ENCODE peak calls at places on chromosomes 11 and 22, in five cellular contexts. M, L, C, X and A are unnamed samples.

GRCh38 chr22:17578129-17578754 is 14.9 kb downstream of the SLC25A18 start:
- DNase-seq in M (peak; percentile 60), L (peak; percentile 77), C (peak; percentile 37), X (peak; percentile 69), A (no peak)

GRCh38 chr22:38755155-38755910 is 465 bp downstream of the SUN2 start:
- DNase-seq in M (peak; percentile 86), L (peak; percentile 99), C (peak; percentile 99), X (peak; percentile 95), A (no peak)

GRCh38 chr22:28609921-28610320 is 69.7 kb downstream of the TTC28 start:
- DNase-seq in M (no peak), L (no peak), C (no peak), X (no peak), A (no peak)

GRCh38 chr11:36288442-36289225 is 590 bp downstream of the COMMD9 start:
- DNase-seq in M (no peak), L (no peak), C (no peak), X (no peak), A (no peak)

GRCh38 chr11:119148855-119149370 is at the start of gene ABCG4:
- DNase-seq in M (no peak), L (no peak), C (peak; percentile 47), X (no peak), A (no peak)

GRCh38 chr22:25800766-25801165 is 58.8 kb downstream of the MYO18B start:
- DNase-seq in M (no peak), L (no peak), C (no peak), X (no peak), A (no peak)

GRCh38 chr11:130650456-130651068 is 202.1 kb downstream of the ADAMTS15 start:
- DNase-seq in M (no peak), L (no peak), C (peak; percentile 42), X (no peak), A (no peak)

GRCh38 chr22:38106814-38107578 is 3.5 kb downstream of the BAIAP2L2 start:
- DNase-seq in M (no peak), L (no peak), C (no peak), X (no peak), A (no peak)

GRCh38 chr11:120215634-120216033 is 4.8 kb downstream of the OAF start:
- DNase-seq in M (no peak), L (peak; percentile 90), C (peak; percentile 76), X (no peak), A (no peak)

GRCh38 chr11:73140213-73141030 is 1.7 kb downstream of the FCHSD2 start:
- DNase-seq in M (no peak), L (peak; percentile 67), C (peak; percentile 57), X (peak; percentile 39), A (no peak)

GRCh38 chr11:6353367-6353987 is 33.2 kb upstream of the CAVIN3 start:
- DNase-seq in M (peak; percentile 3), L (peak; percentile 82), C (peak; percentile 67), X (peak; percentile 64), A (peak; percentile 55)

GRCh38 chr11:65551572-65552398 is 6.4 kb downstream of the LTBP3 start:
- DNase-seq in M (no peak), L (peak; percentile 76), C (no peak), X (peak; percentile 77), A (no peak)

GRCh38 chr11:102292951-102293350 is 24.3 kb upstream of the BIRC3 start:
- DNase-seq in M (no peak), L (no peak), C (no peak), X (no peak), A (no peak)

GRCh38 chr22:50713571-50714056 is 24.4 kb upstream of the ACR start:
- DNase-seq in M (peak; percentile 77), L (no peak), C (no peak), X (no peak), A (no peak)

GRCh38 chr11:19627566-19627965 is 85.1 kb upstream of the NAV2 start:
- DNase-seq in M (no peak), L (no peak), C (no peak), X (no peak), A (no peak)

GRCh38 chr11:72583616-72584292 is 90.5 kb downstream of the PDE2A start:
- DNase-seq in M (no peak), L (no peak), C (no peak), X (no peak), A (no peak)

GRCh38 chr22:46471901-46472721 is 65.3 kb downstream of the CELSR1 start:
- DNase-seq in M (no peak), L (no peak), C (no peak), X (no peak), A (no peak)

GRCh38 chr11:119699227-119699626 is 29.8 kb downstream of the NECTIN1 start:
- DNase-seq in M (no peak), L (peak; percentile 81), C (peak; percentile 72), X (no peak), A (no peak)

GRCh38 chr22:35971418-35972119 is 57.1 kb downstream of the RBFOX2 start:
- DNase-seq in M (no peak), L (no peak), C (peak; percentile 77), X (no peak), A (no peak)

GRCh38 chr11:86623041-86623621 is 49.3 kb downstream of the ME3 start:
- DNase-seq in M (no peak), L (no peak), C (no peak), X (no peak), A (no peak)

GRCh38 chr22:41799486-41800347 is 762 bp upstream of the CCDC134 start:
- DNase-seq in M (peak; percentile 22), L (peak; percentile 58), C (peak; percentile 78), X (peak; percentile 33), A (no peak)

GRCh38 chr11:75380716-75381420 is 18.4 kb upstream of the RPS3 start:
- DNase-seq in M (no peak), L (no peak), C (peak; percentile 49), X (peak; percentile 37), A (no peak)

GRCh38 chr11:70020336-70021214 is 57.5 kb upstream of the ANO1 start:
- DNase-seq in M (no peak), L (no peak), C (no peak), X (no peak), A (no peak)

GRCh38 chr11:66636411-66636810 is 2.1 kb upstream of the RBM4 start:
- DNase-seq in M (no peak), L (no peak), C (no peak), X (no peak), A (no peak)

GRCh38 chr11:56905936-56906335 is 82.8 kb upstream of the OR5AK2 start:
- DNase-seq in M (no peak), L (no peak), C (no peak), X (no peak), A (no peak)

GRCh38 chr11:79437274-79437980 is 3.4 kb downstream of the TENM4 start:
- DNase-seq in M (peak; percentile 9), L (peak; percentile 55), C (peak; percentile 88), X (peak; percentile 45), A (no peak)

GRCh38 chr11:64599698-64600211 is 8.7 kb downstream of the SLC22A12 start:
- DNase-seq in M (no peak), L (no peak), C (no peak), X (no peak), A (no peak)

GRCh38 chr11:70495351-70496310 is 97.3 kb downstream of the CTTN start:
- DNase-seq in M (no peak), L (no peak), C (no peak), X (no peak), A (no peak)

GRCh38 chr11:57248780-57249383 is 11.8 kb upstream of the APLNR start:
- DNase-seq in M (no peak), L (peak; percentile 72), C (peak; percentile 87), X (peak; percentile 48), A (peak; percentile 33)

GRCh38 chr11:103673773-103674172 is 362.7 kb upstream of the DDI1 start:
- DNase-seq in M (no peak), L (no peak), C (peak; percentile 39), X (no peak), A (no peak)

GRCh38 chr11:59943996-59944395 is 5.8 kb downstream of the OOSP1 start:
- DNase-seq in M (no peak), L (no peak), C (no peak), X (no peak), A (no peak)

GRCh38 chr22:44107341-44107740 is 73.4 kb upstream of the PARVG start:
- DNase-seq in M (no peak), L (no peak), C (no peak), X (no peak), A (no peak)

GRCh38 chr11:108787105-108787504 is 122.2 kb downstream of the DDX10 start:
- DNase-seq in M (no peak), L (no peak), C (no peak), X (no peak), A (no peak)

GRCh38 chr11:65911682-65912568 is 6.9 kb downstream of the C11orf68 start:
- DNase-seq in M (no peak), L (no peak), C (peak; percentile 88), X (peak; percentile 52), A (no peak)

GRCh38 chr11:114171257-114172054 is 111.9 kb downstream of the ZBTB16 start:
- DNase-seq in M (no peak), L (peak; percentile 98), C (no peak), X (peak; percentile 78), A (no peak)

GRCh38 chr11:15969701-15970329 is 386.5 kb downstream of the SOX6 start:
- DNase-seq in M (no peak), L (no peak), C (peak; percentile 51), X (no peak), A (no peak)

GRCh38 chr11:86041975-86042378 is 26.9 kb downstream of the PICALM start:
- DNase-seq in M (peak; percentile 35), L (no peak), C (peak; percentile 80), X (peak; percentile 74), A (peak; percentile 90)